ENCODE peak calls at places on chromosomes 6 and 20, in four cellular contexts. M is GM12878, V is K562, X is H1. L is an unnamed sample.

GRCh38 chr6:163793584-163793983 is 379.1 kb downstream of the QKI start:
- DNase-seq in M (no peak), V (no peak), X (no peak), L (peak)

GRCh38 chr20:37670426-37670825 is 23.4 kb upstream of the CTNNBL1 start:
- DNase-seq in M (no peak), V (no peak), X (no peak), L (no peak)

GRCh38 chr6:34358389-34358906 is 34.0 kb downstream of the NUDT3 start:
- DNase-seq in M (no peak), V (no peak), X (no peak), L (no peak)

GRCh38 chr6:107353773-107354382 is 105.5 kb downstream of the PDSS2 start:
- DNase-seq in M (no peak), V (no peak), X (no peak), L (no peak)

GRCh38 chr20:2914160-2914559 is 40.9 kb downstream of the PTPRA start:
- DNase-seq in M (no peak), V (no peak), X (no peak), L (peak)

GRCh38 chr6:49576618-49577017 is 26.1 kb downstream of the C6orf141 start:
- DNase-seq in M (no peak), V (no peak), X (no peak), L (no peak)

GRCh38 chr6:34015576-34015975 is 130.3 kb downstream of the GRM4 start:
- DNase-seq in M (no peak), V (no peak), X (no peak), L (no peak)

GRCh38 chr6:106789436-106790145 is 160.2 kb downstream of the QRSL1 start:
- DNase-seq in M (no peak), V (no peak), X (no peak), L (no peak)

GRCh38 chr20:46594725-46595124 is 44.3 kb upstream of the OCSTAMP start:
- DNase-seq in M (no peak), V (no peak), X (no peak), L (no peak)

GRCh38 chr20:53692465-53693067 is 98.9 kb upstream of the ZNF217 start:
- DNase-seq in M (no peak), V (no peak), X (no peak), L (no peak)

GRCh38 chr6:27605401-27606342 is 132.8 kb upstream of the ZNF184 start:
- DNase-seq in M (no peak), V (peak), X (peak), L (peak)

GRCh38 chr20:20743511-20744169 is 31.2 kb upstream of the RALGAPA2 start:
- DNase-seq in M (no peak), V (no peak), X (no peak), L (peak)

GRCh38 chr6:108365488-108365887 is 70.6 kb downstream of the AFG1L start:
- DNase-seq in M (no peak), V (no peak), X (no peak), L (no peak)

GRCh38 chr6:157216570-157216969 is 106.7 kb downstream of the TMEM242 start:
- DNase-seq in M (no peak), V (no peak), X (no peak), L (no peak)

DNA sequence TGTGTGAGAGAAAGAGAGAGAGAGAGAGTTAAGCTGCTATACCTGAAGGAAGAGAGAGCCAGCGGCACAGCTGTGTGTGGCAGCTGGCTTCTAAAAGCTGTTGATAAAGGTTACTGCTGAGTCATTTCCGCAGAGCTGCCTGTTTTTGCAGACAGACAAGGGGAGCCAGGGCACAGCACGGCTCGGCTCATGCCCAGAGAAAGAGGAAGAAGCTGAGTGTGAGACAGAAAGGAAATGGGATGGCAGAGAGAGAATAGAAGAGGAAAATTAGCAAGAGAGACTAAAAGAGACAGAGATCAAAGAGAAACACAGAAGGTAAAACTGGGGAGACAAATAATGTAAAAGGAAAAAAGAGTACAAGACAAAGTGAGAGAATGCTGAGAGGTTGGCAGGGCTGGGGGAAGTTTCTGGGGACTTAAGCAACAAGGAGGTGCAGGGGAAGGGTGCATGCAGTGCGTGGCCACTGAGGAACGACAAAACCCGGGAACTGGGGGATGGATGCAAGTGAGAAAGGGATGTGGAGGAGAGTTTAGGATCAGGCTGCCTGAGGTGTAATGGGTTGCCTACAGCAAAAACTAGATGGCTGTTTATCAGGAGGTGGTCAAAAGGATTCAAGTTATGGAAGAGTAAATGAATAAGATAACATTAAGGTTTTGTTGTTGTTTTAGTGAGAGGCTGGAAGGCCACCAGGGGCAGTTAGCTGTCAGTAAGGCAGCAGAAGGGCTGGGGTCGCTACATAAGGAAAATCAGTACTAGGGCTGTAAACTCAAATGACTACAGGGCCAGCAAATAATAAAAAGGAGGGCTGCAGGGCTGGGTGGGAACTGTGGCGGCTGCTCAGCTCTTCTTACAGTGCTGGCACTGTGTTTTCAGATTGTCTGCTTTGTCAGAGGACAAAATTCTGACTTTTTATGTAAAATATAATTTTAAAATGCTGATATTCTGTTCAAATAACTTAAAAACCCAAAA is 22.9 kb downstream of the HLA-A start:
- DNase-seq in M (peak), V (peak), X (peak), L (peak)
- H3K4me3 ChIP-seq in M (peak), V (peak), X (peak), L (peak)

GRCh38 chr6:148789991-148790390 is 43.2 kb downstream of the UST start:
- DNase-seq in M (no peak), V (no peak), X (no peak), L (no peak)
- TF ChIP-seq ATF2 in M (no peak), V (no peak), X (no peak), L (no peak)

GRCh38 chr6:53481328-53481727 is 63.6 kb downstream of the GCLC start:
- DNase-seq in M (no peak), V (no peak), X (no peak), L (no peak)
- H3K4me3 ChIP-seq in M (no peak), V (no peak), X (no peak), L (no peak)

GRCh38 chr20:22686097-22686496 is 101.7 kb upstream of the FOXA2 start:
- DNase-seq in M (no peak), V (peak), X (peak), L (peak)

GRCh38 chr20:22687676-22688360 is 103.4 kb upstream of the FOXA2 start:
- DNase-seq in M (no peak), V (no peak), X (no peak), L (no peak)

GRCh38 chr20:22682381-22682780 is 98.0 kb upstream of the FOXA2 start:
- DNase-seq in M (no peak), V (no peak), X (no peak), L (no peak)

GRCh38 chr20:22684072-22684762 is 99.8 kb upstream of the FOXA2 start:
- DNase-seq in M (peak), V (peak), X (peak), L (peak)

GRCh38 chr20:22684763-22685443 is 100.5 kb upstream of the FOXA2 start:
- DNase-seq in M (no peak), V (peak), X (no peak), L (no peak)
- TF ChIP-seq ATF2 in M (no peak), V (no peak), X (no peak), L (no peak)

GRCh38 chr6:164928041-164928321 is 381.4 kb downstream of the C6orf118 start:
- DNase-seq in M (no peak), V (no peak), X (no peak), L (no peak)

GRCh38 chr6:164928366-164929154 is 380.8 kb downstream of the C6orf118 start:
- DNase-seq in M (no peak), V (no peak), X (no peak), L (no peak)

GRCh38 chr6:164925681-164926530 is 383.5 kb downstream of the C6orf118 start:
- DNase-seq in M (no peak), V (no peak), X (no peak), L (no peak)

GRCh38 chr6:164926686-164927085 is 382.7 kb downstream of the C6orf118 start:
- DNase-seq in M (no peak), V (no peak), X (no peak), L (no peak)

DNA sequence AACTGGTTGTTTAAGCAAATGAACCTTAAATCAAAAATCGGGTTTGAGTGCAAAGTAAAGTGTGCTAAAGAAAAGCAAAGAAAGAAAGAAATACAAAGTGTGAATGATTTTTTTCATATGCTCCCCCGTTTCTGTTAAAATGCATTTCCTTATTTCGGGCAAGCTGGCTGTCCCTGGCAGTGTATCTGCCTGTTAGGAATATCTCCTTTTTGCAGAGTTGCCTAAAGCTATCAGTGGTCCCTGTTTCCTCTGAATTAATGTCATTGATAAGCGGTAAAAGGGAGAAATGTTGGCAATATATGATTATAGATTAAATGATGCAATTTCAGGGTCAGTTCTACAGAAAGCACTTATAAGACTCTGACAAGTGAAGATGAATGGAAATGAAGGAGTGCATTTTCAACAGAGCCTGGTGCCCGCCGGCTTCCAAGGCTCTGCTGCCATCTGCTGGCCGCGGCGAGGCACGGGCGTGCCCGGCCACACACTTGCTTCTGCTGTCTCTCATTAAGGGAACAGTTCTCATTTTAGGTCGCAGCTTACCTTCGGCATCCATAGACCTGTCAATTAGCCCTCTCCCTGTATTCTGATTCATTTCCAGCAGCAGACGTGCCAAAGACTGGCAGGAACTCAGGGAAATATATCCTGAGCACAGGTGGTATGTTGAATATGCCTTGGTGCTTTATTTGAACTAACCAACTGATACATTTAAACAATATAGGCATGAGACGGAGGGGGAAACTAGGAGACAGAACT is 381.9 kb downstream of the C6orf118 start:
- DNase-seq in M (no peak), V (peak), X (peak), L (peak)
- H3K4me3 ChIP-seq in M (no peak), V (no peak), X (no peak), L (no peak)

GRCh38 chr6:160221423-160221822 is 37.2 kb downstream of the SLC22A2 start:
- DNase-seq in M (peak), V (no peak), X (no peak), L (peak)
- TF ChIP-seq ATF2 in M (no peak), V (no peak), X (no peak), L (no peak)

DNA sequence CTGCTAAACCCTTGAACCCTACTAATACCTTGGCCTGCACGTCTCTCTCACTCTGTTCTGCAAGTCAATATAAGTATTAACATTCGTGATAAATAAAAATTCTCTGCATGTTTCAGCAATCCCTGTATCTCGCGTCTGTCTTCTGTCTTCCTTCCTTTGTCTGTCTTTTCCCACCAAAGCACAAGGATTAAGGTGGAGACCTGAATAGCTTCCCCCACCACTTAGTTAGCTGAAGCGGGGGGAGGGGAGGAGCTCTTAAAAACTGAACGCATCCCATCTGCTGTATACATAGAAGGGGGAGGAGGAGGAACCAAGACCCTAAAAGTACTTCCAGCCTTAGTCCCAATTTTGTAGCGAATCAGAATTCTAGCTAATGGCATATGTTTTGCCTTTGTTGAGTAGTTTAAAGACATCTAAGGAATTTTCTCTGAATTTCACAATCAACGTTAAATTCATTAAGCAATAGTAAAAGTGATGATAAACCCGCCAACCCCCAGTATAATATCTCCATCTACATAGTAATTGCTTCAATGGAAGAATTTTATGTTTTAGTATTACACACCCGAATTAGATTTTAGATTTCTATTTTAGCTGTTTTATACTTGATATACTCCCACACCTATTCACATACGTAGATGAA is 47.9 kb downstream of the GNAS start:
- DNase-seq in M (no peak), V (no peak), X (no peak), L (no peak)
- H3K4me3 ChIP-seq in M (no peak), V (no peak), X (no peak), L (no peak)

GRCh38 chr20:22404609-22405170 is 179.7 kb downstream of the FOXA2 start:
- DNase-seq in M (no peak), V (no peak), X (no peak), L (no peak)

GRCh38 chr20:22402990-22403859 is 181.1 kb downstream of the FOXA2 start:
- DNase-seq in M (no peak), V (no peak), X (no peak), L (peak)

GRCh38 chr20:22407237-22408193 is 176.9 kb downstream of the FOXA2 start:
- DNase-seq in M (no peak), V (no peak), X (no peak), L (no peak)

GRCh38 chr20:22402550-22402949 is 181.8 kb downstream of the FOXA2 start:
- DNase-seq in M (no peak), V (no peak), X (no peak), L (no peak)

DNA sequence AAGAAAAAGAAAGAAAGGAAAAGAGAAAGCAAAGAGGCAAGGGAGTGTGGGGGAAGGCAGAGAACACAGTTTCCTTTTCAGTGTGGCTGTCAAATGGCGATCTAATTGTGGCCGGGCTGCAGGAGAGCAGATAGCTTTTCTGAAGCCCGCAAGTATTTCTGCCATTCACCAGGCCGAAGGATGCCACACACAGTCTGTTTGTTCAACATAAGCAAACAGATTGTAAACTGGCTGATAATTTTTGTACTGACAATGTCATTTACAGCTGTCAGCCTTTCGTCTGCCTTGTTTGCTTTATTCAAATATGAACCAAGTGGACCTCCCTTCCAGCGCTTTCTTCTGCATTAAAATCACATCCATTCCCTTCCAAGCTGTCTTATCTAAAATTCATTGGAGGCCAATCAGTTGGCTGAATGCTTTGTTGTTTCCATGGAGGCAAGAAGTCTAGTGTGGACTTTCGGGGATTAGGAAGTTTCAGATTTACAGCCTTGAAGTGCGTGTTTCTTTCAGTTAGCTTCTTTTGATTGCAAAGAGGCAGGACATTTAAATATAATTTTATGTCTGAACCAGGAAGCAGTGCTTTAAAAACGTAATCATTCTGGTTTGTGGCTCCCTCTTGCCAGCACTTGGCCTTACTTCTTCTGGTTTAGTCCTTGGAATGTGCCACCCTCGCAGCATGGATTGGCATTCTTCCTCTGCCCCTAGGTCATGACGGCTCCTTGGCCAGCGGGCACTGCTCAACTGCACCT is 180.3 kb downstream of the FOXA2 start:
- DNase-seq in M (no peak), V (no peak), X (no peak), L (peak)
- TF ChIP-seq ATF2 in M (no peak), V (no peak), X (no peak), L (no peak)

GRCh38 chr6:73145690-73146089 is 79.6 kb downstream of the KHDC1L start:
- DNase-seq in M (no peak), V (no peak), X (no peak), L (no peak)
- H3K4me3 ChIP-seq in M (no peak), V (no peak), X (no peak), L (no peak)

GRCh38 chr6:15843226-15843625 is 180.4 kb upstream of the DTNBP1 start:
- DNase-seq in M (no peak), V (no peak), X (no peak), L (no peak)

GRCh38 chr6:15842718-15843117 is 179.9 kb upstream of the DTNBP1 start:
- DNase-seq in M (no peak), V (no peak), X (no peak), L (no peak)

GRCh38 chr6:15843764-15844163 is 180.9 kb upstream of the DTNBP1 start:
- DNase-seq in M (no peak), V (no peak), X (no peak), L (no peak)

GRCh38 chr6:15839969-15840541 is 177.2 kb upstream of the DTNBP1 start:
- DNase-seq in M (no peak), V (no peak), X (no peak), L (no peak)

DNA sequence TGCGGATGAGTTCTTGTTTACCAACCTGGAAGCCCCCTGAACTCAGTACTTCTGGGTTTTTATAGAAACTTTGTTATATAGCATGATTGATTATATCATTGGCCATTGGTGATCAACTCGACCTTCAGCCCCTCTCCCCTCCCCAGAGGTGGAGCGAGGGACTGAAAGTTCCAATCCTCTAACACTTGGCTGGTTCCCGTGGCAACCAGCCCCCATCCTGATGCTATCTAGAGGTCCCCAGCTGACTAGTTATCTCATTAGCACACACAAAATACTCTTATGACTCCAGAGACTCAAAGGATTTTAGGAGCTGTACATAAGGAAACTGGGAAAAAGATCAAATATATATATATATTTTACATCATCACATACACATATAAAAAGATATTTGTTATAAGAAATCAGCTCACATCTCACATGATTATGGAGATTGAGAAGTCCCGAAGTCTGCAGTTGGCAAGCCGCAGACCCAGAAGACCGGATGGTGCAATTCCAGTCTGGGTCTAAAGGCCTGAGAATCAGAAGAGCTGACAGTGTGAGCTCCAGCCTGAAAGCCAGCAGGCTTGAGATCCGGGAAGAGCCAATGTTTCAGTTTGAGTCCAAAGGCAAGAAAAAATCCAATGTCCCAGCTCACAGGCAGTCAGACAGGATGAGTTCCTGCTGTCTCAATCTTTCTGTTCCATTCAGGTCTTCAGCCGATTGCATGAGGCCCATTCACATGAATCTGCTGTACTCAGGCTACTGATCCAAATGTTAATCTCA is 179.3 kb upstream of the DTNBP1 start:
- DNase-seq in M (no peak), V (no peak), X (no peak), L (no peak)
- TF ChIP-seq ATF2 in M (no peak), V (no peak), X (no peak), L (no peak)